ENCODE peak calls at places on chromosomes 4 and X, in four cellular contexts. C is OCI-LY7, Y is transverse colon, O is AG04450. T is an unnamed sample.

GRCh38 chrX:39440734-39441305 is 639.6 kb downstream of the MID1IP1 start:
- DNase-seq in Y (no peak), O (no peak), C (no peak), T (no peak)

GRCh38 chrX:81556880-81557279 is 355.0 kb downstream of the SH3BGRL start:
- DNase-seq in O (no peak), Y (no peak), C (no peak), T (no peak)

GRCh38 chr4:153735901-153736461 is 23.8 kb downstream of the RNF175 start:
- DNase-seq in Y (no peak), O (no peak), C (no peak), T (no peak)

GRCh38 chr4:25861951-25862410 is 807 bp downstream of the SEL1L3 start:
- DNase-seq in O (no peak), Y (peak; percentile 27), C (peak; percentile 73), T (peak; percentile 26)

GRCh38 chrX:136889269-136889668 is 8.7 kb upstream of the RBMX start:
- DNase-seq in O (no peak), Y (no peak), C (no peak), T (no peak)

GRCh38 chr4:89329280-89329679 is 21.7 kb upstream of the GPRIN3 start:
- DNase-seq in O (no peak), C (no peak), Y (no peak), T (no peak)

GRCh38 chrX:43860646-43861370 is 21.4 kb downstream of the MAOB start:
- DNase-seq in C (no peak), Y (no peak), O (no peak), T (no peak)

GRCh38 chr4:139763668-139764067 is 98.0 kb downstream of the MGST2 start:
- DNase-seq in C (peak; percentile 27), O (no peak), Y (no peak), T (no peak)

GRCh38 chr4:6732441-6733357 is 16.7 kb downstream of the BLOC1S4 start:
- DNase-seq in Y (peak; percentile 68), O (peak; percentile 86), C (no peak), T (no peak)

GRCh38 chr4:21012851-21013331 is 312.6 kb downstream of the PACRGL start:
- DNase-seq in Y (no peak), C (no peak), O (no peak), T (no peak)

GRCh38 chrX:41481264-41482109 is 34.3 kb downstream of the NYX start:
- DNase-seq in Y (no peak), O (no peak), C (peak; percentile 48), T (no peak)

GRCh38 chr4:56468097-56468422 is 643 bp downstream of the SRP72 start:
- DNase-seq in C (no peak), O (no peak), Y (peak; percentile 50), T (no peak)

GRCh38 chr4:19689511-19689910 is 562.2 kb upstream of the SLIT2 start:
- DNase-seq in O (no peak), C (no peak), Y (no peak), T (no peak)

GRCh38 chrX:151402719-151403390 is 5.8 kb downstream of the VMA21 start:
- DNase-seq in Y (no peak), C (no peak), O (no peak), T (no peak)

GRCh38 chr4:113834302-113834701 is 72.8 kb upstream of the CAMK2D start:
- DNase-seq in C (no peak), Y (no peak), O (no peak), T (no peak)

GRCh38 chr4:188092824-188093223 is 16.6 kb downstream of the TRIML2 start:
- DNase-seq in O (no peak), C (no peak), Y (no peak), T (no peak)

DNA sequence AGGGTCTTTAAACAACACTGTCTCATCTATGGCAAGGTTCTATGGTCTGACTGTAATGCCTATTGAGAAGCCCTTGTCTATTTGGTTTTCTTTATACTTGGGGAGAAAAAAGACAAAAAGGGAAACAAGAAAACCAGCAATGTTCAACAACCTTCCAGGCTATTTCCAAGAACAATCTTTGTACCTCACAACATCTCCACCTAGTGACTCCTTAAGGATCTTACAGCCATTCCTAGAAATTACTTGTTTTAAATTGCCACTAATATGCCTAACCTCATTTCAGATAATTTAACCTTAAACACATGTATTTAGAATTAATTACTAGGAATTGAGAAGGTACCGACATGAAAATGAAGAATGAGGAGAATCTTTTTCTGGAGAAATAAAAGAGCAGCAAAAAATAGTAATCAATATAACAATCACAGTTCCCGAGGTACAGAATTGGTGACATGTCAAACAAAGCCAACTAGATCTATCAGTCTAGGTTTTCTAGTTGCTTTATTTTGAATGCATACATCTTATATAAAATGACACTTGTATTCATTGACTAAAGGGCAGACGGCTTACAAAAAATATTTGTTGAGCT is 1.6 kb upstream of the RBM46 start:
- DNase-seq in C (peak; percentile 1), Y (no peak), O (peak; percentile 4), T (no peak)
- TF ChIP-seq CTCF in C (peak; percentile 66), Y (peak; percentile 55), O (peak; percentile 66), T (no peak)

GRCh38 chr4:164621886-164622521 is 131.9 kb upstream of the SMIM31 start:
- DNase-seq in Y (no peak), O (no peak), C (no peak), T (no peak)
- TF ChIP-seq CTCF in Y (no peak), O (no peak), C (no peak), T (no peak)

DNA sequence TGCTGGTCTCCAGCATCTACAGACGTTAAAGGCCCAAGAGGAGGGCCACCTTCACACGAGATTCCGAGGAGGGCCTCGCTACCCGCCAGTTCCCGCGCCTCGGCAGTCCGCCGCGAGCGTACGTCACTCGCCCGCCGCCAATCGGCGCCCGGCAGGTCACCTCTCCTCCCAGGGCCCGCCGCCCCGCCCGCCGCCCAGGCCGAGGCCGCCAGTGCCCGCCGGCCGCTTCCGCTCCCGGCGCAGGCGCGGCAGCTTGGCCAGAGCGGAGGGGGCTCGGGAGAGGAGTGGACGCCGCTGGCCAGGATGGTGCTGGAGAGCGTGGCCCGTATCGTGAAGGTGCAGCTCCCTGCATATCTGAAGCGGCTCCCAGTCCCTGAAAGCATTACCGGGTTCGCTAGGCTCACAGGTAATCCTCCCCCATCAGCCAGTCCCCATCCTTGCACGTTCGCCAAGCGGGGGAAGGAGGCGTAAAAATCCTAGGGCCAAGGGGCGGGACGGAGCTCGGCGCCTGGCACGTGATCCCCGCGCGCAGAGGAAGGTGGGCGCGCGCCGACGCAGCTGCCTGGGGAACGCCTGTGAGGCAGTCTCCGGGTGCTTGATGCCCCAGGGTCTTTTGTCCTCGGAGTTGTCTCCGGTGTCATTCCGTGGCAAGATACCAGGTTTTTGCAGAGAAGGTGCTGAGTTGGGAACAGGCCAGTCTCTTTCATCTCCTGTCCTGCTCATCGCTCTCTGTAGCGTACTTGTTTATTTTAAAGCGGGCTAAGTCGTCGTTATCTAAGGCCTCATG is at the start of gene CISD2:
- DNase-seq in C (peak; percentile 94), Y (peak; percentile 94), O (peak; percentile 61), T (peak; percentile 92)
- TF ChIP-seq CTCF in C (no peak), Y (peak; percentile 12), O (no peak), T (no peak)

DNA sequence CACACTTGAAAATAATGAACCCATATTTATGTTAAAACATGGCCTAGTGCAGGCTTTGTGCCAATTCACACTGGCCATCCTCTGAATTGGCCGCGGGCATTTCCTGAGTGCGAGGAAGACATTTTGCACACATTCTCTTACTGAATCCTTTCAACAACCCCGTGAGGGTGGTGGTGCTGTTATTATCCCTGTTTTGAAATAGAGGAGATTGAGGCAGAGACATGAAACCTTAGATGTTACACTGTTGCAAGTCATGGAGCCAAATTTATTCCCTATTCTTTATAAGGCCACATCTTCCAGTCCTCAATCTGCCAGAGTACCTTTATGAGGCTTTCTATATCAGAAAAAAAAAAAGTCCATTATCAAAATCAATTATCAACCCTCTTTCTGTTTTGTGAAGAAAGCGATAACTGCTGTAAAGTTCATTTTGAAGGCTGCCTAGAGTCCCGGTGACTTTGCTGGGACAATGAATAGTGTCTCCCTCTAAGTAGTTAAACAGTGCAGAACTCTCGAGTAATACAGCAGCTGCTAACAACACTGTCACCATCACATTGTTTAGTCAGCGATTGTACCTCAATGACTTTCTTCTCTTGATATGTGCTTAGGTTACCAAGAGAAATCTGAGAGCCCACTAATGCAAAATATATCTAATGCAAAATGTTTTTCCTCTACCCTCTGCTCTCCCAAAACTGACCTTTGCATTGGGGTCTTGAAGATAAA is 242.3 kb upstream of the PPARGC1A start:
- DNase-seq in C (no peak), O (no peak), Y (no peak), T (no peak)
- TF ChIP-seq CTCF in C (no peak), O (no peak), Y (no peak), T (no peak)

DNA sequence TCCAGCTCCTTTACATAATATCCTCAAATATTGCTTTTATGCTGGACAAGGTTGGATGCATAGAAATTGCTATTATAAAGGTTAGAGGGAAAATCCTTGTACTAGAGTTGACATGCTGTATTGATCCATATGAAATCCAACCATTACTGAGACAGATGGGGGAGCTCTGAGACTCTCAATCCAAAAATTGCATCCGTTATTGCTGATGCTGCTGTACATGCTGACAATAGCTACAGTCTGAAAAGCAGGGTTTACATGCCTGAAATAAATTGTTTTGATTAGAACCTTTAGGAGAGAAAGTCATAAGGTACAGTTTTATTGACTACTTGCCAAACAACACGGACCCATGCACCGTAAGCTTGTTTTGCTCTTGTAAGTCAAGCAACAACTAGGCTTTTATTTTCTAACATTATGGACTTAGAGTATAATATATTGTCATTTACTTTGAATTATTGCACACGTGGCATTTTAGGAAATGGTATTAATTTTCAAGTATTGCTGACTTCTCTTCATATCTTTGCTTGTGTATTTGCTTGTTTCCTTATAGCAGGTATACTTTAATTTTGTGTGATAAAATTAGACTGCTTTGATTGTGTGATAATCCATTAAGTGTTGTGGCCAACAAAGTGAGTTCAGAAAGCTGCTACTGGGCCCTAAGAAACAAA is 1365.2 kb downstream of the STIM2 start:
- DNase-seq in Y (no peak), C (no peak), O (no peak), T (no peak)
- TF ChIP-seq CTCF in Y (no peak), C (no peak), O (no peak), T (no peak)